ENCODE peak calls at places on chromosomes 4 and X, in seven cellular contexts. D, C, U, F, Q, S and E are unnamed samples.

GRCh38 chrX:121356850-121357171 is 309.4 kb downstream of the GLUD2 start:
- DNase-seq in D (no peak), C (no peak), U (no peak), F (no peak), Q (no peak), S (no peak), E (no peak)

GRCh38 chrX:130173190-130173895 is 1.6 kb downstream of the RAB33A start:
- DNase-seq in D (peak; percentile 87), C (no peak), U (no peak), F (no peak), Q (peak; percentile 48), S (peak; percentile 67), E (peak; percentile 18)

GRCh38 chr4:185550933-185551332 is 15.6 kb upstream of the PDLIM3 start:
- DNase-seq in D (no peak), C (no peak), U (no peak), F (no peak), Q (no peak), S (no peak), E (no peak)

GRCh38 chrX:50100188-50100587 is 100.6 kb downstream of the AKAP4 start:
- DNase-seq in D (no peak), C (no peak), U (peak; percentile 35), F (no peak), Q (peak; percentile 45), S (no peak), E (peak; percentile 16)

GRCh38 chr4:138494931-138495330 is 252.8 kb upstream of the SLC7A11 start:
- DNase-seq in D (no peak), C (no peak), U (no peak), F (no peak), Q (peak; percentile 55), S (no peak), E (no peak)

GRCh38 chr4:185700048-185700447 is 111.9 kb downstream of the SORBS2 start:
- DNase-seq in D (peak; percentile 86), C (no peak), U (no peak), F (no peak), Q (no peak), S (no peak), E (no peak)

GRCh38 chrX:69031971-69032391 is 133.3 kb downstream of the PJA1 start:
- DNase-seq in D (no peak), C (no peak), U (no peak), F (no peak), Q (no peak), S (no peak), E (no peak)

GRCh38 chrX:133569217-133569616 is 153.9 kb upstream of the GPC4 start:
- DNase-seq in D (no peak), C (no peak), U (no peak), F (no peak), Q (no peak), S (no peak), E (no peak)

GRCh38 chr4:154137320-154137905 is 348.5 kb upstream of the SFRP2 start:
- DNase-seq in D (no peak), C (no peak), U (no peak), F (no peak), Q (no peak), S (no peak), E (no peak)

GRCh38 chr4:180150818-180151217 is 2092.4 kb upstream of the TENM3 start:
- DNase-seq in D (no peak), C (no peak), U (no peak), F (no peak), Q (no peak), S (peak; percentile 17), E (no peak)

GRCh38 chrX:136961594-136962135 is 72.1 kb downstream of the GPR101 start:
- DNase-seq in D (no peak), C (no peak), U (no peak), F (no peak), Q (no peak), S (no peak), E (no peak)

GRCh38 chrX:131854586-131854985 is 168.5 kb upstream of the STK26 start:
- DNase-seq in D (no peak), C (no peak), U (no peak), F (no peak), Q (peak; percentile 20), S (no peak), E (no peak)

GRCh38 chrX:63750846-63751245 is 34.2 kb downstream of the ARHGEF9 start:
- DNase-seq in D (no peak), C (no peak), U (no peak), F (no peak), Q (no peak), S (no peak), E (no peak)

GRCh38 chr4:9735515-9735914 is 45.9 kb upstream of the DRD5 start:
- DNase-seq in D (no peak), C (no peak), U (no peak), F (no peak), Q (no peak), S (no peak), E (no peak)
- H3K4me1 ChIP-seq in D (no peaks in the 10 kb centered on the region), C (no peaks in the 10 kb centered on the region), U (no peaks in the 10 kb centered on the region), F (no peaks in the 10 kb centered on the region), Q (no peaks in the 10 kb centered on the region), S (no peaks in the 10 kb centered on the region), E (no peaks in the 10 kb centered on the region)

GRCh38 chr4:161823450-161823849 is 340.4 kb downstream of the FSTL5 start:
- DNase-seq in D (no peak), C (no peak), U (no peak), F (no peak), Q (no peak), S (no peak), E (no peak)
- H3K4me1 ChIP-seq in D (no peaks in the 10 kb centered on the region), C (no peaks in the 10 kb centered on the region), U (no peaks in the 10 kb centered on the region), F (no peaks in the 10 kb centered on the region), Q (no peaks in the 10 kb centered on the region), S (no peaks in the 10 kb centered on the region), E (no peaks in the 10 kb centered on the region)

GRCh38 chr4:148434075-148434773 is 8.0 kb downstream of the NR3C2 start:
- DNase-seq in D (no peak), C (no peak), U (no peak), F (no peak), Q (peak; percentile 49), S (peak; percentile 83), E (no peak)
- H3K4me1 ChIP-seq in D (peaks cover 19% of the 10 kb centered on the region), C (no peaks in the 10 kb centered on the region), U (no peaks in the 10 kb centered on the region), F (peaks cover 17% of the 10 kb centered on the region), Q (peaks cover 13% of the 10 kb centered on the region), S (peaks cover 15% of the 10 kb centered on the region), E (no peaks in the 10 kb centered on the region)

DNA sequence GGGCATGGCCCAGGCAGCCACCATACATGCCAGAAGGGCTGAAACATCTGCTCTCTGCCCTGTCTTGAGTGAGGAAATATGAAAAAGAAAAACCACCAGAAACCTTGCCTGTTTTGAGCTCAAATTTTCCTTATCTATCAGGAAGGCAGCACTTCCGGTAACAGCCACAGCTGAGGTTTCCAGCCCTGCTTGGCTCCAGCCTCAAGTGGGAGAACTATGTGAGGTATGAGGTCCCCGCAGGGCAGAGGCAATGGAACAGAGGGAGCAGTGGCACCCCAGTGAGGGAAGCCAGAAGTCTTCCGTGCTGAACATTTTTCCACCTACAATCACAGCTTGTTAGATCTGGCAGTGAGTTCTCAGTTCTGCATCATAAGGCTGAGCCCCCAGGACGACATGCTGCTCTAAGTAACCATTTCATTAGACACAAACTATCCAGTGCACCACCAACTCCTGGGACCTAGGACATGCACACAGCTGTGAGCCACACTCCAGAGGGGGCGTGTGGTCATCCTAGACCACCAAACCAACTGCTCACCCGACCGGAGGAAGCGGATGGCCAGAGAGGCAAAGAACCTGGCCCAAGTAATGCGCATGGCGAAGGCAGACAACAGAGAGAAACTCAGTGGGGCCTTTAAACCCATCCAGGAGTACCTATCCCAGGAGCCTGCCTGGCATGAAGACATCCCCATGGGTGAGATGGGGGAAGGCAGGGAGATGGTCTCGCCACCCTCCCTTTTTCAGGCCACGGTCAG is 22.6 kb downstream of the WDR1 start:
- DNase-seq in D (peak; percentile 77), C (peak; percentile 88), U (peak; percentile 71), F (no peak), Q (peak; percentile 97), S (no peak), E (no peak)
- H3K4me1 ChIP-seq in D (peaks cover 62% of the 10 kb centered on the region), C (peaks cover 12% of the 10 kb centered on the region), U (peaks cover 31% of the 10 kb centered on the region), F (peaks cover 62% of the 10 kb centered on the region), Q (peaks cover 85% of the 10 kb centered on the region), S (peaks cover 42% of the 10 kb centered on the region), E (peaks cover 31% of the 10 kb centered on the region)

DNA sequence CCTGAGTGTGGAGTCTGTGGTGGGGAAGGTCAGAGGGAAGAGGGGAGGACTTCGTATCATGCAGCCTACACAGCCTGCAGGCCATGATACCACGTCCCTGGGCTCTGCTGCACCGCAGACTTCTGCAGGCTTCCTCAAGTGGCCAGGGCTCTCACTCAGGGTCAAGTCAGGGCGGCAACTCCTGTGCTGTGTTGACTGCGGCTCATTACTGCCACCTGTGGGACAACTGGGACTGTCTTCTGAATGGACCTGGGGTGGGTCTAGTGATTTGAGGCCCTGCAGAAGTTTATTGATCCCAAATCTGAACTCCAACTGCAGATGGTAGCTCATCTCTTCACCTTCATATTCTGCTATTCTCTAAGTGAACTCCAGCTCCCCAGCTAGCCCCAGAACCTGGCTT is 167.1 kb downstream of the NSUN7 start:
- DNase-seq in D (peak; percentile 63), C (no peak), U (peak; percentile 28), F (peak; percentile 42), Q (peak; percentile 42), S (peak; percentile 33), E (peak; percentile 83)
- H3K4me1 ChIP-seq in D (peaks cover 13% of the 10 kb centered on the region), C (no peaks in the 10 kb centered on the region), U (peaks cover 5% of the 10 kb centered on the region), F (peaks cover 8% of the 10 kb centered on the region), Q (no peaks in the 10 kb centered on the region), S (no peaks in the 10 kb centered on the region), E (no peaks in the 10 kb centered on the region)

GRCh38 chr4:54092800-54093608 is 7.0 kb upstream of the GSX2 start:
- DNase-seq in D (no peak), C (no peak), U (no peak), F (no peak), Q (no peak), S (no peak), E (no peak)

GRCh38 chr4:54092405-54092759 is 7.6 kb upstream of the GSX2 start:
- DNase-seq in D (no peak), C (no peak), U (no peak), F (no peak), Q (no peak), S (no peak), E (no peak)

GRCh38 chr4:54095110-54095800 is 4.7 kb upstream of the GSX2 start:
- DNase-seq in D (no peak), C (no peak), U (no peak), F (no peak), Q (no peak), S (no peak), E (peak; percentile 46)

GRCh38 chr4:54094449-54094848 is 5.5 kb upstream of the GSX2 start:
- DNase-seq in D (no peak), C (no peak), U (no peak), F (no peak), Q (no peak), S (no peak), E (no peak)

DNA sequence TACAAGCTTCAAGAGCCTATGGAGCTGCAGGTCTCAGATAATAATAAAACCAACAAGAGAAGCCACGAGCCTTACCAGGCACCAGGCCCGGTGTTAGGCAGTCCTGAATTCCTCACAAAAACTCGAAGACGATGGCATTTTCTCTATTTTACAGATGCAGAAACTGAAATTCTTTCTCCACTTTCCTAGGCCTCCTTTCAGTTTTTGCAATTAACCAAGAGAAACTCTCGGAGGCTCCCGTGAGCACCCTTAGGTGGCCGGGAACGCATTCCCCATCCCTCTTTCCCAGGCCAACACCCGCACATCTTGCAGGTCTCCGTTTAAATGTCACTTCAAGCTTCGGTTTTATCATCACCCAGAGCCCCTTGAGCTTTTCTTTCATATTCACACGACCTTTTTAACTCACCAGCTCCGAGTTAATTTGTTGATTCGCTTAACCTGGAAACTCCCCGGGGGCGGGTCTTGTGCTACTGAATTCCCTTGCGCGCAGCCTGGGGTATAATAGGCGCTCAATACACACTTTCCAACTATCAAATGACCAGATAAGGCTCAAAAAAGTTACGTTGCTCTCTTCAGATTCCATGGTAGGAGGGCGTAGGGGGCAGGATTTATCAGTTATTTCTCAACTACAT is 6.2 kb upstream of the GSX2 start:
- DNase-seq in D (no peak), C (no peak), U (no peak), F (no peak), Q (no peak), S (no peak), E (no peak)
- H3K4me1 ChIP-seq in D (peaks cover 9% of the 10 kb centered on the region), C (no peaks in the 10 kb centered on the region), U (peaks cover 10% of the 10 kb centered on the region), F (peaks cover 23% of the 10 kb centered on the region), Q (peaks cover 5% of the 10 kb centered on the region), S (no peaks in the 10 kb centered on the region), E (no peaks in the 10 kb centered on the region)